ENCODE peak calls at places on chromosomes 2 and 18, in four cellular contexts. X is fibroblast of lung; Z is HT-29; O is activated CD8-positive, alpha-beta T cell treated with anti-CD3 and anti-CD28 coated beads for 36 hours. D is an unnamed sample.

GRCh38 chr2:85310330-85310729 is 17.5 kb downstream of the TGOLN2 start:
- DNase-seq in X (peak; percentile 27), Z (no peak), O (no peak), D (peak; percentile 51)

GRCh38 chr18:79987566-79987965 is 797 bp downstream of the TXNL4A start:
- DNase-seq in X (peak; percentile 20), Z (no peak), O (no peak), D (no peak)

GRCh38 chr2:47644351-47644750 is 138.6 kb upstream of the MSH6 start:
- DNase-seq in X (no peak), Z (no peak), O (no peak), D (no peak)

GRCh38 chr2:25078171-25079049 is 36.5 kb downstream of the EFR3B start:
- DNase-seq in X (peak; percentile 92), Z (peak; percentile 30), O (no peak), D (no peak)

GRCh38 chr2:30238143-30238800 is 6.9 kb downstream of the LBH start:
- DNase-seq in X (no peak), Z (no peak), O (no peak), D (no peak)

GRCh38 chr2:176682278-176682677 is 413.0 kb downstream of the MTX2 start:
- DNase-seq in X (no peak), Z (no peak), O (no peak), D (no peak)

GRCh38 chr2:224650815-224651439 is 65.2 kb downstream of the CCDC195 start:
- DNase-seq in X (peak; percentile 43), Z (peak; percentile 80), O (no peak), D (peak; percentile 61)

GRCh38 chr2:239049421-239050251 is 201.8 kb downstream of the TWIST2 start:
- DNase-seq in X (peak; percentile 25), Z (no peak), O (no peak), D (no peak)

GRCh38 chr2:174350018-174350417 is 15.3 kb downstream of the SP9 start:
- DNase-seq in X (no peak), Z (peak; percentile 42), O (no peak), D (no peak)

GRCh38 chr18:21391074-21391673 is 149.1 kb downstream of the GREB1L start:
- DNase-seq in X (peak; percentile 79), Z (peak; percentile 3), O (no peak), D (peak; percentile 27)

GRCh38 chr2:179422037-179422643 is 157.5 kb upstream of the SESTD1 start:
- DNase-seq in X (peak; percentile 56), Z (peak; percentile 82), O (peak; percentile 74), D (peak; percentile 73)

D was measured in GM12865.